ENCODE peak calls at places on chromosomes 7 and 10, in nine cellular contexts. U is choroid plexus epithelial cell; A is activated CD8-positive, alpha-beta memory T cell treated with anti-CD3 and anti-CD28 coated beads for 1 hour; M is NCI-H460; Q is WERI-Rb-1; T is neural crest cell; H is NCI-H1436; P is GM23248; S is bronchial epithelial cell. O is an unnamed sample.
A peak's percentile ranks its signal among the peaks of the same experiment; 100 is the strongest.

GRCh38 chr10:93515071-93515962 is 18.9 kb downstream of the CEP55 start:
- DNase-seq in A (no peak), P (peak; percentile 81), H (no peak), S (no peak), M (no peak), U (no peak), Q (no peak), T (no peak), O (no peak)

GRCh38 chr7:137664846-137665245 is 181.9 kb downstream of the DGKI start:
- DNase-seq in S (no peak), T (no peak), A (no peak), M (no peak), H (no peak), U (no peak), Q (no peak), P (no peak), O (no peak)

GRCh38 chr7:103648135-103648534 is 202.1 kb upstream of the SLC26A5 start:
- DNase-seq in U (no peak), M (no peak), H (no peak), Q (no peak), S (no peak), P (no peak), A (no peak), T (no peak), O (no peak)

GRCh38 chr10:128816726-128817125 is 650.3 kb upstream of the MGMT start:
- DNase-seq in P (no peak), U (no peak), M (no peak), H (no peak), S (no peak), Q (no peak), T (no peak), A (no peak), O (no peak)

GRCh38 chr7:29486191-29486700 is 77.4 kb upstream of the PRR15 start:
- DNase-seq in A (no peak), S (no peak), P (no peak), U (no peak), T (no peak), Q (no peak), H (no peak), M (no peak), O (no peak)

GRCh38 chr7:121797283-121798037 is 75.5 kb upstream of the PTPRZ1 start:
- DNase-seq in P (peak; percentile 15), S (peak; percentile 80), U (peak; percentile 2), T (peak; percentile 23), M (no peak), Q (no peak), A (no peak), H (no peak), O (no peak)

GRCh38 chr7:105163718-105164117 is 149.7 kb downstream of the KMT2E start:
- DNase-seq in M (no peak), T (no peak), H (no peak), A (no peak), U (no peak), P (no peak), Q (no peak), S (no peak), O (no peak)

GRCh38 chr10:5546891-5547683 is 22.3 kb downstream of the CALML3 start:
- DNase-seq in H (no peak), U (peak; percentile 46), P (peak; percentile 53), Q (no peak), A (no peak), T (no peak), M (no peak), S (peak; percentile 86), O (peak; percentile 51)